ENCODE peak calls at places on chromosomes 7 and 10, in seven cellular contexts. One of them, this sample, is unnamed.

GRCh38 chr7:92716825-92717580 is 119.4 kb downstream of the CDK6 start:
- DNase-seq in colonic mucosa: no peak
- DNase-seq in heart right ventricle: no peak
- DNase-seq in mammary epithelial cell: no peak
- DNase-seq in bronchial epithelial cell: no peak
- DNase-seq in GM12878: no peak
- DNase-seq in ovary: no peak
- DNase-seq in this sample: no peak

GRCh38 chr10:74859546-74859945 is 33.1 kb downstream of the KAT6B start:
- DNase-seq in GM12878: no peak
- DNase-seq in heart right ventricle: no peak
- DNase-seq in ovary: no peak
- DNase-seq in colonic mucosa: no peak
- DNase-seq in mammary epithelial cell: no peak
- DNase-seq in bronchial epithelial cell: no peak
- DNase-seq in this sample: no peak

GRCh38 chr7:19114591-19114855 is 2.9 kb downstream of the TWIST1 start:
- DNase-seq in heart right ventricle: no peak
- DNase-seq in ovary: no peak
- DNase-seq in mammary epithelial cell: no peak
- DNase-seq in bronchial epithelial cell: no peak
- DNase-seq in GM12878: no peak
- DNase-seq in colonic mucosa: no peak
- DNase-seq in this sample: no peak

GRCh38 chr7:106757846-106758245 is 96.9 kb upstream of the CCDC71L start:
- DNase-seq in mammary epithelial cell: no peak
- DNase-seq in GM12878: no peak
- DNase-seq in colonic mucosa: peak; percentile 46
- DNase-seq in heart right ventricle: peak; percentile 13
- DNase-seq in bronchial epithelial cell: peak; percentile 22
- DNase-seq in ovary: peak; percentile 12
- DNase-seq in this sample: no peak

GRCh38 chr7:40356871-40357676 is 222.3 kb downstream of the SUGCT start:
- DNase-seq in bronchial epithelial cell: no peak
- DNase-seq in colonic mucosa: no peak
- DNase-seq in GM12878: no peak
- DNase-seq in ovary: no peak
- DNase-seq in heart right ventricle: no peak
- DNase-seq in mammary epithelial cell: no peak
- DNase-seq in this sample: no peak

GRCh38 chr10:37712489-37713131 is 144.8 kb downstream of the ZNF248 start:
- DNase-seq in heart right ventricle: no peak
- DNase-seq in GM12878: no peak
- DNase-seq in bronchial epithelial cell: no peak
- DNase-seq in colonic mucosa: no peak
- DNase-seq in mammary epithelial cell: no peak
- DNase-seq in ovary: no peak
- DNase-seq in this sample: no peak

GRCh38 chr7:66013938-66014337 is 31.9 kb upstream of the GUSB start:
- DNase-seq in heart right ventricle: peak; percentile 29
- DNase-seq in ovary: peak; percentile 28
- DNase-seq in mammary epithelial cell: peak; percentile 26
- DNase-seq in bronchial epithelial cell: peak; percentile 31
- DNase-seq in colonic mucosa: no peak
- DNase-seq in GM12878: no peak
- DNase-seq in this sample: peak; percentile 60

GRCh38 chr7:143390773-143391114 is 9.6 kb downstream of the ZYX start:
- DNase-seq in colonic mucosa: no peak
- DNase-seq in GM12878: no peak
- DNase-seq in ovary: no peak
- DNase-seq in heart right ventricle: no peak
- DNase-seq in mammary epithelial cell: no peak
- DNase-seq in bronchial epithelial cell: no peak
- DNase-seq in this sample: no peak

GRCh38 chr10:5876181-5876768 is 13.4 kb downstream of the ANKRD16 start:
- DNase-seq in GM12878: no peak
- DNase-seq in colonic mucosa: no peak
- DNase-seq in mammary epithelial cell: peak; percentile 31
- DNase-seq in heart right ventricle: no peak
- DNase-seq in ovary: no peak
- DNase-seq in bronchial epithelial cell: no peak
- DNase-seq in this sample: no peak

GRCh38 chr7:2934211-2934731 is 90.2 kb upstream of the GNA12 start:
- DNase-seq in heart right ventricle: no peak
- DNase-seq in mammary epithelial cell: peak; percentile 84
- DNase-seq in ovary: no peak
- DNase-seq in bronchial epithelial cell: peak; percentile 93
- DNase-seq in colonic mucosa: no peak
- DNase-seq in GM12878: no peak
- DNase-seq in this sample: peak; percentile 32

GRCh38 chr10:58570979-58571378 is 58.3 kb downstream of the BICC1 start:
- DNase-seq in colonic mucosa: no peak
- DNase-seq in heart right ventricle: no peak
- DNase-seq in mammary epithelial cell: no peak
- DNase-seq in bronchial epithelial cell: no peak
- DNase-seq in GM12878: no peak
- DNase-seq in ovary: no peak
- DNase-seq in this sample: no peak

GRCh38 chr7:151404216-151405011 is 5.4 kb downstream of the WDR86 start:
- DNase-seq in GM12878: no peak
- DNase-seq in ovary: peak; percentile 70
- DNase-seq in heart right ventricle: no peak
- DNase-seq in bronchial epithelial cell: peak; percentile 37
- DNase-seq in mammary epithelial cell: peak; percentile 32
- DNase-seq in colonic mucosa: no peak
- DNase-seq in this sample: peak; percentile 81

GRCh38 chr7:151399906-151400305 is 9.9 kb downstream of the WDR86 start:
- DNase-seq in GM12878: no peak
- DNase-seq in mammary epithelial cell: no peak
- DNase-seq in heart right ventricle: no peak
- DNase-seq in ovary: no peak
- DNase-seq in bronchial epithelial cell: no peak
- DNase-seq in colonic mucosa: no peak
- DNase-seq in this sample: peak; percentile 44

GRCh38 chr7:151400626-151401315 is 9.1 kb downstream of the WDR86 start:
- DNase-seq in colonic mucosa: no peak
- DNase-seq in ovary: no peak
- DNase-seq in bronchial epithelial cell: no peak
- DNase-seq in GM12878: peak; percentile 41
- DNase-seq in mammary epithelial cell: no peak
- DNase-seq in heart right ventricle: no peak
- DNase-seq in this sample: peak; percentile 28

GRCh38 chr7:151403764-151404163 is 6.1 kb downstream of the WDR86 start:
- DNase-seq in mammary epithelial cell: peak; percentile 39
- DNase-seq in colonic mucosa: no peak
- DNase-seq in ovary: no peak
- DNase-seq in GM12878: no peak
- DNase-seq in bronchial epithelial cell: peak; percentile 66
- DNase-seq in heart right ventricle: no peak
- DNase-seq in this sample: no peak

DNA sequence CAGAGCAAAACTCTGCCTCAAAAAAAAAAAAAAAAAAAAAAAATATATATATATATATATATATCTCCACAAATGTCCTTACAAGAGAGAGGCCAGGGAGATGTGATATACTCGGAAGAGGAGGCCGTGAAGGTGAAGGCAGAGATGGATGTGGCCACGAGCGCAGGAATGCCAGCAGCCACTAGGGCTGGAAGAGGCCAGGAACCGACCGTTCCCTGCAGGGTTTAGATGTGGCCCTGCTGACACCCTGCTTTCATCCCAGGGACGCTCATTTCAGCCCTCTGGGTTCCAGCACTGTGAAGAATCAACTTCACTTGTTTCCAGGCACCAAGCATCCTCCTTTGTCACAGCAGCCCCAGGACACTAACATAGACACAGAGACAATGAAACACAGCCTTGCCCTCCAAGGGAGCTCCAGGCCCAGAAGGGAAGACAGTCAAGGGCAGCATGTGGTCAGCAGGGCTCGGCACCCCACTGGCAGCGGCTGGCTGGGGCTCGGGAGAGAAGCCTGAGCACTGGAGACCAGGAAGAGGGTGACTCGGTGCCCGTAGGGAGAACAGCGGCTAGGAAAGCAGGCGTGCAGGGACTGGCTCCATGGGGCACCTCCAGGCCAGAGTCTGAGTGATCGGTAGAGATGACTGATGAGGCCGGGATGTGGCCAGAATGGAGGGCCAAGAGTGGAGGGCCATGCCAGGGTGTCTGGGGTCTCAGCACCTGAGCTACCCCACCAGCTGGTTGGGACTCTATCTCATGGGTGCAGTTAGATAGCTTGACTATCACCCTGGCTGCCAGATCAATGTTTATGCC is 7.6 kb downstream of the WDR86 start:
- DNase-seq in colonic mucosa: no peak
- DNase-seq in bronchial epithelial cell: peak; percentile 20
- DNase-seq in mammary epithelial cell: no peak
- DNase-seq in heart right ventricle: no peak
- DNase-seq in GM12878: no peak
- DNase-seq in ovary: no peak
- DNase-seq in this sample: no peak
- TF ChIP-seq CTCF in colonic mucosa: no peak
- TF ChIP-seq CTCF in bronchial epithelial cell: peak; percentile 9
- TF ChIP-seq CTCF in mammary epithelial cell: no peak
- TF ChIP-seq CTCF in heart right ventricle: no peak
- TF ChIP-seq CTCF in GM12878: no peak
- TF ChIP-seq CTCF in ovary: no peak
- TF ChIP-seq CTCF in this sample: no peak

DNA sequence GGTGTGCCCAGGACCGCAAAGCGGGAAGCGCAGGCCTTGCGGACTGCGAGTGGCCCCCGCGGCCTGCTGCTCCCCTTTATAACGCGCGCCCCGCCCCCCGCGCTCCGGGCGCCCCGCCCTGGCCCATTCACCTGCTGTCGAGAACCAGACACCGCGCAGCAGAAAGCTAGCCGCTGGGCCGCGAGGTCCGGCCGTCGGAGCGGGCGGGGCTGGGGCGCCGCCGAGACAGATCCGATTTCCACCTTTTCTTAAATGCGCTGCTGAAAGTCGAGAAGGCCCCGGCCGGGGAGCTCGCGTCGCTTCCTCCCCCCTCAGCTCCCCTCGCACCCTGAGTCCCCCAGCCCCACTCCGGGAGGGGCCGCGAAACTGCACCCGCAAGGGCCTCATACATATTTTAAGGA is 170.3 kb downstream of the NRF1 start:
- DNase-seq in bronchial epithelial cell: no peak
- DNase-seq in ovary: no peak
- DNase-seq in colonic mucosa: no peak
- DNase-seq in GM12878: no peak
- DNase-seq in heart right ventricle: no peak
- DNase-seq in mammary epithelial cell: no peak
- DNase-seq in this sample: no peak
- H3K4me3 ChIP-seq in bronchial epithelial cell: no peak overlapping the region
- H3K4me3 ChIP-seq in ovary: no peak overlapping the region
- H3K4me3 ChIP-seq in colonic mucosa: peak overlapping the region; percentile 64
- H3K4me3 ChIP-seq in GM12878: no peak overlapping the region
- H3K4me3 ChIP-seq in heart right ventricle: no peak overlapping the region
- H3K4me3 ChIP-seq in mammary epithelial cell: no peak overlapping the region
- H3K4me3 ChIP-seq in this sample: peak overlapping the region; percentile 17

GRCh38 chr7:21547511-21547910 is 4.7 kb downstream of the DNAH11 start:
- DNase-seq in bronchial epithelial cell: peak; percentile 48
- DNase-seq in mammary epithelial cell: no peak
- DNase-seq in heart right ventricle: no peak
- DNase-seq in colonic mucosa: no peak
- DNase-seq in ovary: no peak
- DNase-seq in GM12878: no peak
- DNase-seq in this sample: no peak

GRCh38 chr7:21543528-21544302 is 876 bp downstream of the DNAH11 start:
- DNase-seq in bronchial epithelial cell: peak; percentile 65
- DNase-seq in GM12878: no peak
- DNase-seq in ovary: peak; percentile 14
- DNase-seq in mammary epithelial cell: no peak
- DNase-seq in colonic mucosa: no peak
- DNase-seq in heart right ventricle: no peak
- DNase-seq in this sample: no peak

GRCh38 chr7:21544303-21544656 is 1.4 kb downstream of the DNAH11 start:
- DNase-seq in bronchial epithelial cell: no peak
- DNase-seq in heart right ventricle: no peak
- DNase-seq in colonic mucosa: no peak
- DNase-seq in mammary epithelial cell: no peak
- DNase-seq in ovary: no peak
- DNase-seq in GM12878: no peak
- DNase-seq in this sample: no peak

GRCh38 chr7:21538936-21539335 is 3.9 kb upstream of the DNAH11 start:
- DNase-seq in bronchial epithelial cell: no peak
- DNase-seq in colonic mucosa: no peak
- DNase-seq in heart right ventricle: no peak
- DNase-seq in ovary: no peak
- DNase-seq in GM12878: no peak
- DNase-seq in mammary epithelial cell: no peak
- DNase-seq in this sample: no peak

GRCh38 chr7:21542891-21543527 is at the start of gene DNAH11:
- DNase-seq in bronchial epithelial cell: peak; percentile 37
- DNase-seq in GM12878: no peak
- DNase-seq in heart right ventricle: peak; percentile 4
- DNase-seq in colonic mucosa: peak; percentile 31
- DNase-seq in mammary epithelial cell: peak; percentile 38
- DNase-seq in ovary: peak; percentile 20
- DNase-seq in this sample: peak; percentile 67
- H3K27me3 ChIP-seq in bronchial epithelial cell: no peaks in the 10 kb centered on the region
- H3K27me3 ChIP-seq in GM12878: peaks cover 22% of the 10 kb centered on the region
- H3K27me3 ChIP-seq in heart right ventricle: peaks cover 74% of the 10 kb centered on the region
- H3K27me3 ChIP-seq in colonic mucosa: peaks cover 26% of the 10 kb centered on the region
- H3K27me3 ChIP-seq in mammary epithelial cell: peaks cover 17% of the 10 kb centered on the region
- H3K27me3 ChIP-seq in ovary: no peaks in the 10 kb centered on the region
- H3K27me3 ChIP-seq in this sample: peaks cover 31% of the 10 kb centered on the region

GRCh38 chr7:32381024-32381601 is 109.1 kb downstream of the LSM5 start:
- DNase-seq in heart right ventricle: no peak
- DNase-seq in bronchial epithelial cell: no peak
- DNase-seq in ovary: no peak
- DNase-seq in colonic mucosa: no peak
- DNase-seq in GM12878: no peak
- DNase-seq in mammary epithelial cell: no peak
- DNase-seq in this sample: no peak
- TF ChIP-seq CTCF in heart right ventricle: no peak
- TF ChIP-seq CTCF in bronchial epithelial cell: no peak
- TF ChIP-seq CTCF in ovary: no peak
- TF ChIP-seq CTCF in colonic mucosa: no peak
- TF ChIP-seq CTCF in GM12878: no peak
- TF ChIP-seq CTCF in mammary epithelial cell: peak; percentile 17
- TF ChIP-seq CTCF in this sample: no peak

GRCh38 chr10:23368816-23369640 is 24.4 kb upstream of the C10orf67 start:
- DNase-seq in colonic mucosa: no peak
- DNase-seq in ovary: no peak
- DNase-seq in GM12878: peak; percentile 68
- DNase-seq in bronchial epithelial cell: no peak
- DNase-seq in mammary epithelial cell: no peak
- DNase-seq in heart right ventricle: no peak
- DNase-seq in this sample: no peak
- H3K4me3 ChIP-seq in colonic mucosa: no peak overlapping the region
- H3K4me3 ChIP-seq in ovary: no peak overlapping the region
- H3K4me3 ChIP-seq in GM12878: peak overlapping the region; percentile 26
- H3K4me3 ChIP-seq in bronchial epithelial cell: no peak overlapping the region
- H3K4me3 ChIP-seq in mammary epithelial cell: no peak overlapping the region
- H3K4me3 ChIP-seq in heart right ventricle: no peak overlapping the region
- H3K4me3 ChIP-seq in this sample: no peak overlapping the region

This sample was measured in lower lobe of right lung.